ENCODE peak calls at places on chromosomes 13 and 19, in five cellular contexts. M is NCI-H1105 treated with DMSO at 0.1 percent for 48 hours; A is cerebellum; N is activated CD4-positive, alpha-beta T cell treated with anti-CD3 and anti-CD28 coated beads for 24 hours; S is WTC11. V is an unnamed sample.

GRCh38 chr13:39538826-39539555 is 64.0 kb downstream of the LHFPL6 start:
- DNase-seq in N (no peak), A (peak), M (peak), S (no peak), V (no peak)

GRCh38 chr13:112711528-112712265 is 21.9 kb downstream of the ATP11A start:
- DNase-seq in M (no peak), N (no peak), S (peak), A (peak), V (no peak)

GRCh38 chr13:98938801-98939200 is 39.1 kb downstream of the DOCK9 start:
- DNase-seq in A (no peak), N (no peak), M (no peak), S (peak), V (no peak)

GRCh38 chr13:44142540-44142867 is 231.1 kb upstream of the SERP2 start:
- DNase-seq in A (peak), M (no peak), S (no peak), N (no peak), V (no peak)

GRCh38 chr13:114105351-114106225 is 26.8 kb downstream of the RASA3 start:
- DNase-seq in M (no peak), A (no peak), S (peak), N (no peak), V (peak)

GRCh38 chr13:50152655-50153309 is 137.5 kb downstream of the KCNRG start:
- DNase-seq in A (no peak), M (no peak), N (no peak), S (no peak), V (no peak)

GRCh38 chr19:11624064-11624463 is 26.8 kb downstream of the ZNF627 start:
- DNase-seq in M (no peak), S (no peak), N (no peak), A (no peak), V (no peak)

GRCh38 chr19:10209305-10209704 is 14.6 kb upstream of the DNMT1 start:
- DNase-seq in A (no peak), S (no peak), M (no peak), N (no peak), V (no peak)

GRCh38 chr19:10586396-10586795 is 716 bp downstream of the AP1M2 start:
- DNase-seq in A (no peak), S (no peak), M (no peak), N (no peak), V (no peak)

GRCh38 chr19:15124572-15125231 is 17.5 kb downstream of the SYDE1 start:
- DNase-seq in N (peak), M (peak), S (no peak), A (peak), V (no peak)

GRCh38 chr13:36788276-36788675 is 30.7 kb upstream of the RFXAP start:
- DNase-seq in A (no peak), S (no peak), N (no peak), M (no peak), V (no peak)

GRCh38 chr13:37485766-37486165 is 112.8 kb downstream of the POSTN start:
- DNase-seq in M (no peak), S (no peak), N (no peak), A (no peak), V (no peak)

GRCh38 chr19:29844891-29845575 is 33.2 kb downstream of the CCNE1 start:
- DNase-seq in A (peak), S (peak), M (peak), N (peak), V (peak)

GRCh38 chr13:79548886-79549285 is 67.9 kb downstream of the NDFIP2 start:
- DNase-seq in A (peak), S (no peak), M (peak), N (no peak), V (no peak)

GRCh38 chr19:8206147-8207087 is 2.8 kb upstream of the CERS4 start:
- DNase-seq in S (peak), M (peak), A (no peak), N (no peak), V (no peak)

GRCh38 chr13:70960841-70961443 is 852.7 kb upstream of the KLHL1 start:
- DNase-seq in M (peak), N (no peak), S (no peak), A (peak), V (no peak)

GRCh38 chr19:55305491-55305890 is 19.6 kb downstream of the TMEM150B start:
- DNase-seq in M (peak), N (peak), A (peak), S (peak), V (no peak)

GRCh38 chr13:84455143-84455905 is 573.0 kb upstream of the SLITRK1 start:
- DNase-seq in N (no peak), S (no peak), A (no peak), M (no peak), V (no peak)

GRCh38 chr19:49057636-49058234 is at the start of gene CGB7:
- DNase-seq in S (peak), A (peak), N (no peak), M (peak), V (no peak)